ENCODE peak calls at places on chromosomes 13 and 19, in seven cellular contexts. I, B, K, C, J, U and F are unnamed samples.

GRCh38 chr19:6849876-6850275 is 37.5 kb upstream of the ADGRE1 start:
- DNase-seq in U (peak; percentile 22), I (no peak), B (no peak), C (no peak), K (no peak), J (no peak), F (no peak)

GRCh38 chr19:35644987-35645679 is 3.0 kb upstream of the COX6B1 start:
- DNase-seq in K (peak; percentile 93), C (peak; percentile 61), B (peak; percentile 16), I (peak; percentile 86), U (peak; percentile 68), J (peak; percentile 90), F (no peak)

GRCh38 chr19:4704317-4704673 is 19.3 kb downstream of the DPP9 start:
- DNase-seq in I (no peak), U (no peak), C (no peak), J (no peak), K (no peak), B (no peak), F (no peak)

GRCh38 chr19:15104003-15104402 is 3.2 kb upstream of the SYDE1 start:
- DNase-seq in U (no peak), B (no peak), C (no peak), J (no peak), K (no peak), I (no peak), F (no peak)

GRCh38 chr13:39818953-39819352 is 163.5 kb downstream of the COG6 start:
- DNase-seq in J (no peak), U (peak; percentile 45), I (no peak), B (peak; percentile 39), K (no peak), C (no peak), F (peak; percentile 43)

GRCh38 chr13:80173224-80173623 is 167.7 kb downstream of the SPRY2 start:
- DNase-seq in U (peak; percentile 28), I (no peak), C (no peak), J (no peak), B (no peak), K (no peak), F (no peak)

GRCh38 chr19:4575267-4575793 is 15.8 kb upstream of the SEMA6B start:
- DNase-seq in J (peak; percentile 99), I (no peak), K (peak; percentile 92), U (peak; percentile 58), C (peak; percentile 95), B (peak; percentile 89), F (peak; percentile 96)

GRCh38 chr19:54035215-54036178 is 28.2 kb downstream of the VSTM1 start:
- DNase-seq in K (peak; percentile 77), I (peak; percentile 60), J (peak; percentile 91), C (no peak), U (peak; percentile 52), B (peak; percentile 78), F (peak; percentile 63)

GRCh38 chr19:18815673-18816072 is 16.1 kb upstream of the UPF1 start:
- DNase-seq in C (no peak), B (peak; percentile 31), J (no peak), U (no peak), I (no peak), K (no peak), F (no peak)

GRCh38 chr19:11361037-11361770 is 6.0 kb downstream of the PLPPR2 start:
- DNase-seq in K (peak; percentile 96), I (peak; percentile 86), C (no peak), J (peak; percentile 94), U (peak; percentile 84), B (no peak), F (no peak)

GRCh38 chr19:30551271-30551670 is 179.1 kb downstream of the ZNF536 start:
- DNase-seq in K (no peak), J (peak; percentile 79), I (no peak), C (no peak), B (no peak), U (no peak), F (no peak)

GRCh38 chr19:7419777-7420439 is 68.9 kb downstream of the PEX11G start:
- DNase-seq in C (no peak), U (no peak), K (no peak), J (no peak), I (no peak), B (no peak), F (no peak)

GRCh38 chr13:49371943-49372636 is 71.8 kb downstream of the CAB39L start:
- DNase-seq in J (no peak), I (no peak), K (no peak), C (no peak), B (no peak), U (no peak), F (no peak)

GRCh38 chr13:92842145-92842544 is 384.5 kb upstream of the GPC6 start:
- DNase-seq in C (no peak), U (no peak), K (no peak), B (peak; percentile 88), I (no peak), J (peak; percentile 35), F (peak; percentile 70)

GRCh38 chr13:112453207-112453829 is 77.2 kb downstream of the SPACA7 start:
- DNase-seq in C (no peak), J (no peak), K (peak; percentile 24), U (no peak), I (no peak), B (no peak), F (no peak)

GRCh38 chr13:112452380-112453206 is 76.4 kb downstream of the SPACA7 start:
- DNase-seq in I (no peak), B (no peak), U (no peak), K (peak; percentile 20), J (no peak), C (no peak), F (no peak)

GRCh38 chr13:112450118-112450517 is 74.0 kb downstream of the SPACA7 start:
- DNase-seq in C (no peak), J (no peak), I (no peak), B (no peak), K (no peak), U (no peak), F (no peak)

GRCh38 chr13:112450567-112451240 is 74.5 kb downstream of the SPACA7 start:
- DNase-seq in J (no peak), K (no peak), U (no peak), I (no peak), C (no peak), B (no peak), F (no peak)

GRCh38 chr13:112451512-112452379 is 75.6 kb downstream of the SPACA7 start:
- DNase-seq in C (no peak), U (no peak), B (no peak), J (no peak), K (peak; percentile 20), I (no peak), F (no peak)
- H4K8ac ChIP-seq in C (peak overlapping the region; percentile 45), U (no peak overlapping the region), B (no peak overlapping the region), J (no peak overlapping the region), K (no peak overlapping the region), I (no peak overlapping the region), F (no peak overlapping the region)

GRCh38 chr19:51224163-51224641 is 678 bp upstream of the CD33 start:
- DNase-seq in C (no peak), I (no peak), K (no peak), U (no peak), B (no peak), J (peak; percentile 3), F (no peak)

DNA sequence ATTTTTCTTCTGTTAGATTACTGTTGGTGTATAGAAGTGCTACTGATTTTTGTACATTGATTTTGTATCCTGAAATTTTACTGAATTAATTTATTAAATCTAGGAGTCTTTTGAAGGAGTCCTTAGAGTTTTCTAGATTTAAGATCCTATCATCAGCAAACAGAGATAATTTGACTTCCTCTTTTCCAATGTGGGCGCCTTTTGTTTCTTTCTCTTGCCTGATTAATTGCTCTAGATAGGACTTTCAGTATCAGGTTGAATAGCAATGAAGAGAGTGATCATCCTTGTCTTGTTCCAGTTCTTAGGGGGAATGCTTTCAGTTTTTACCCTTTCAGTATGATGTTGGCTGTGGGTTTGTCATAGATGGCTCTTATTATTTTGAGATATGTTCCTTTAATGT is 5.6 kb upstream of the CD33 start:
- DNase-seq in J (no peak), K (no peak), I (no peak), C (no peak), U (no peak), B (no peak), F (no peak)
- H4K8ac ChIP-seq in J (no peak overlapping the region), K (no peak overlapping the region), I (no peak overlapping the region), C (no peak overlapping the region), U (no peak overlapping the region), B (no peak overlapping the region), F (no peak overlapping the region)

GRCh38 chr19:13849991-13850909 is 26.7 kb upstream of the NANOS3 start:
- DNase-seq in U (peak; percentile 86), I (no peak), B (peak; percentile 71), C (no peak), K (peak; percentile 81), J (peak; percentile 88), F (peak; percentile 81)
- H4K8ac ChIP-seq in U (peak overlapping the region; percentile 99), I (peak overlapping the region; percentile 29), B (peak overlapping the region; percentile 97), C (peak overlapping the region; percentile 93), K (no peak overlapping the region), J (no peak overlapping the region), F (peak overlapping the region; percentile 98)

DNA sequence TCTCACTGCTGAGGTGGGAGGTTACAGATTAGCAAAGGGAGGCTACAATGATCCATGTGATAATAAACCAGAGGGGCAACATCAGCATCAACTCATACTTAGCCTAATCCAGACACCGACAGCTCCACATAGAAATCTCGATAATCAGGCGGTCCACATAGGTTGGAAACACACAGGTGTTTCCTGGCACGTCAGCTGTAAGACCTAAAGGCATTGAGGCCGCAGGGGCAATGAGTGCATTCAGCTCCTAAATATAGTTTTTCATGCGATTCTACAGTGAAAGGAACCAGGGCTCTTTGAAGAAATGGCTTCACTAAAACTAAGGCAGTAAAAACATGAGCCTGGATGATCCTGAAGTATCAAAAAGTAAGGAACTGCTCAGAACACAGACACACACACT is 19.3 kb downstream of the PLPP2 start:
- DNase-seq in U (no peak), J (no peak), B (no peak), K (no peak), C (no peak), I (no peak), F (no peak)
- H4K8ac ChIP-seq in U (no peak overlapping the region), J (no peak overlapping the region), B (no peak overlapping the region), K (no peak overlapping the region), C (no peak overlapping the region), I (no peak overlapping the region), F (no peak overlapping the region)

DNA sequence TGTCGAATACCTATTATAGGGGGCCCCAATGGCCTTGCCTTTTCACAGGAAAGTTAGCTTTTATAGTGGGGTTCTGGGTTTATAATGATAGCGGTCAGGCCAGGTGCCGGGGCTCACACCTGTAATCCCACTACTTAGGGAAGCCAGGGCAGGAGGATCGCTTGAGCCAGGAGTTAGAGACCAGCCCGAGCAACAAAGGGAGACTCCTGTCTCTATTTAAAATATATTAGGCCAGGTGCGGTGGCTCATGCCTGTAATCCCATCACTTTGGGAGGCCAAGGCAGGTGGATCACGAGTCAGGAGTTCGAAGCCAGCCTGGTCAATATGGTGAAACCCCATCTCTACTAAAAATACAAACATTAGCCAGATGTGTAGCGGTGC is 7.3 kb downstream of the RPS11 start:
- DNase-seq in I (no peak), K (peak; percentile 24), C (no peak), U (no peak), J (no peak), B (no peak), F (no peak)
- H4K8ac ChIP-seq in I (no peak overlapping the region), K (no peak overlapping the region), C (no peak overlapping the region), U (no peak overlapping the region), J (no peak overlapping the region), B (no peak overlapping the region), F (no peak overlapping the region)

GRCh38 chr19:16208847-16209246 is 11.1 kb downstream of the AP1M1 start:
- DNase-seq in I (no peak), B (no peak), U (no peak), K (no peak), C (no peak), J (no peak), F (no peak)
- H4K8ac ChIP-seq in I (no peak overlapping the region), B (no peak overlapping the region), U (no peak overlapping the region), K (no peak overlapping the region), C (no peak overlapping the region), J (no peak overlapping the region), F (no peak overlapping the region)